ENCODE peak calls at places on chromosomes 1 and 21, in four cellular contexts. One of them, this sample, is unnamed.

GRCh38 chr1:58549231-58549958 is 2.9 kb upstream of the OMA1 start:
- DNase-seq in myocyte: no peak
- DNase-seq in memory B cell: no peak
- DNase-seq in brain microvascular endothelial cell: no peak
- DNase-seq in this sample: no peak

GRCh38 chr1:232226197-232226681 is 403.7 kb downstream of the SIPA1L2 start:
- DNase-seq in myocyte: peak
- DNase-seq in memory B cell: no peak
- DNase-seq in brain microvascular endothelial cell: peak
- DNase-seq in this sample: peak

GRCh38 chr1:231719485-231720183 is 93.0 kb downstream of the DISC1 start:
- DNase-seq in myocyte: no peak
- DNase-seq in memory B cell: no peak
- DNase-seq in brain microvascular endothelial cell: no peak
- DNase-seq in this sample: no peak

GRCh38 chr1:19647643-19648042 is 3.5 kb downstream of the NBL1 start:
- DNase-seq in myocyte: no peak
- DNase-seq in memory B cell: no peak
- DNase-seq in brain microvascular endothelial cell: no peak
- DNase-seq in this sample: no peak

GRCh38 chr1:119316870-119317416 is 51.6 kb upstream of the HAO2 start:
- DNase-seq in myocyte: no peak
- DNase-seq in memory B cell: no peak
- DNase-seq in brain microvascular endothelial cell: no peak
- DNase-seq in this sample: no peak

GRCh38 chr1:105544475-105544874 is 1512.0 kb upstream of the PRMT6 start:
- DNase-seq in myocyte: no peak
- DNase-seq in memory B cell: no peak
- DNase-seq in brain microvascular endothelial cell: peak
- DNase-seq in this sample: peak

GRCh38 chr1:215002471-215002870 is 80.1 kb upstream of the KCNK2 start:
- DNase-seq in myocyte: peak
- DNase-seq in memory B cell: no peak
- DNase-seq in brain microvascular endothelial cell: peak
- DNase-seq in this sample: peak

GRCh38 chr1:21289700-21290545 is at the start of gene ECE1:
- DNase-seq in myocyte: peak
- DNase-seq in memory B cell: peak
- DNase-seq in brain microvascular endothelial cell: no peak
- DNase-seq in this sample: no peak

GRCh38 chr1:177164380-177165068 is at the start of gene ASTN1:
- DNase-seq in myocyte: no peak
- DNase-seq in memory B cell: no peak
- DNase-seq in brain microvascular endothelial cell: no peak
- DNase-seq in this sample: no peak

GRCh38 chr1:68293122-68293521 is 60.8 kb upstream of the WLS start:
- DNase-seq in myocyte: no peak
- DNase-seq in memory B cell: no peak
- DNase-seq in brain microvascular endothelial cell: no peak
- DNase-seq in this sample: no peak

GRCh38 chr21:36858320-36858957 is 108.0 kb downstream of the HLCS start:
- DNase-seq in myocyte: no peak
- DNase-seq in memory B cell: no peak
- DNase-seq in brain microvascular endothelial cell: no peak
- DNase-seq in this sample: peak

GRCh38 chr1:3778590-3779264 is 6.2 kb downstream of the SMIM1 start:
- DNase-seq in myocyte: peak
- DNase-seq in memory B cell: no peak
- DNase-seq in brain microvascular endothelial cell: no peak
- DNase-seq in this sample: no peak

GRCh38 chr1:114558548-114558947 is 22.9 kb downstream of the BCAS2 start:
- DNase-seq in myocyte: peak
- DNase-seq in memory B cell: peak
- DNase-seq in brain microvascular endothelial cell: no peak
- DNase-seq in this sample: peak

GRCh38 chr21:16535100-16535418 is 805.3 kb downstream of the USP25 start:
- DNase-seq in myocyte: peak
- DNase-seq in memory B cell: no peak
- DNase-seq in brain microvascular endothelial cell: no peak
- DNase-seq in this sample: peak

GRCh38 chr1:228340686-228341449 is 65.8 kb downstream of the TRIM11 start:
- DNase-seq in myocyte: no peak
- DNase-seq in memory B cell: no peak
- DNase-seq in brain microvascular endothelial cell: no peak
- DNase-seq in this sample: no peak

GRCh38 chr1:160618763-160619274 is 28.0 kb downstream of the SLAMF1 start:
- DNase-seq in myocyte: no peak
- DNase-seq in memory B cell: peak
- DNase-seq in brain microvascular endothelial cell: no peak
- DNase-seq in this sample: no peak

GRCh38 chr1:37255111-37255795 is 219.1 kb upstream of the ZC3H12A start:
- DNase-seq in myocyte: no peak
- DNase-seq in memory B cell: no peak
- DNase-seq in brain microvascular endothelial cell: peak
- DNase-seq in this sample: peak